ENCODE peak calls at places on chromosomes 4 and X, in six cellular contexts. One of them, this sample, is unnamed.

GRCh38 chr4:68338625-68339024 is 11.3 kb downstream of the YTHDC1 start:
- DNase-seq in NCI-H774: no peak
- DNase-seq in ecto neural progenitor cell: no peak
- DNase-seq in SW480: no peak
- DNase-seq in NCI-H2107: no peak
- DNase-seq in GM23338: no peak
- DNase-seq in this sample: no peak

GRCh38 chr4:76732246-76732645 is 165.7 kb downstream of the SOWAHB start:
- DNase-seq in SW480: no peak
- DNase-seq in NCI-H774: no peak
- DNase-seq in NCI-H2107: no peak
- DNase-seq in ecto neural progenitor cell: no peak
- DNase-seq in GM23338: no peak
- DNase-seq in this sample: no peak

GRCh38 chr4:8316911-8317351 is 47.4 kb downstream of the HTRA3 start:
- DNase-seq in GM23338: no peak
- DNase-seq in ecto neural progenitor cell: peak; percentile 38
- DNase-seq in NCI-H774: no peak
- DNase-seq in SW480: no peak
- DNase-seq in NCI-H2107: no peak
- DNase-seq in this sample: no peak

GRCh38 chr4:118224239-118224829 is 128.5 kb downstream of the PRSS12 start:
- DNase-seq in SW480: peak; percentile 61
- DNase-seq in ecto neural progenitor cell: no peak
- DNase-seq in GM23338: peak; percentile 84
- DNase-seq in NCI-H774: peak; percentile 20
- DNase-seq in NCI-H2107: no peak
- DNase-seq in this sample: no peak

GRCh38 chr4:8200302-8200975 is 1.3 kb downstream of the SH3TC1 start:
- DNase-seq in SW480: peak; percentile 64
- DNase-seq in GM23338: no peak
- DNase-seq in NCI-H2107: no peak
- DNase-seq in ecto neural progenitor cell: no peak
- DNase-seq in NCI-H774: no peak
- DNase-seq in this sample: peak; percentile 41

GRCh38 chr4:145709336-145709735 is 29.4 kb downstream of the C4orf51 start:
- DNase-seq in ecto neural progenitor cell: no peak
- DNase-seq in GM23338: no peak
- DNase-seq in SW480: no peak
- DNase-seq in NCI-H2107: no peak
- DNase-seq in NCI-H774: peak; percentile 16
- DNase-seq in this sample: no peak

GRCh38 chr4:117529401-117529800 is 444.0 kb upstream of the TRAM1L1 start:
- DNase-seq in NCI-H2107: no peak
- DNase-seq in ecto neural progenitor cell: no peak
- DNase-seq in GM23338: no peak
- DNase-seq in NCI-H774: no peak
- DNase-seq in SW480: no peak
- DNase-seq in this sample: no peak

GRCh38 chrX:17744896-17745523 is 7.7 kb downstream of the SCML1 start:
- DNase-seq in GM23338: peak; percentile 6
- DNase-seq in NCI-H2107: no peak
- DNase-seq in NCI-H774: no peak
- DNase-seq in SW480: peak; percentile 6
- DNase-seq in ecto neural progenitor cell: no peak
- DNase-seq in this sample: no peak

GRCh38 chrX:71315917-71316316 is 14.4 kb downstream of the ITGB1BP2 start:
- DNase-seq in NCI-H2107: no peak
- DNase-seq in GM23338: no peak
- DNase-seq in SW480: no peak
- DNase-seq in ecto neural progenitor cell: no peak
- DNase-seq in NCI-H774: no peak
- DNase-seq in this sample: no peak

GRCh38 chr4:23972202-23972601 is 82.4 kb upstream of the PPARGC1A start:
- DNase-seq in SW480: no peak
- DNase-seq in NCI-H2107: no peak
- DNase-seq in NCI-H774: no peak
- DNase-seq in ecto neural progenitor cell: no peak
- DNase-seq in GM23338: no peak
- DNase-seq in this sample: no peak

This sample was measured in CD8-positive, alpha-beta memory T cell.